ENCODE peak calls at places on chromosome 6, in seven cellular contexts. G is GM12892; A is RKO; C is nephron progenitor cell; D is WERI-Rb-1; N is stimulated activated CD4-positive, alpha-beta T cell treated with anti-CD3 and anti-CD28 coated beads, Interleukin-2, amount 100 ng/mL, for 24 hours; U is LHCN-M2. W is an unnamed sample.
A peak's percentile ranks its signal among the peaks of the same experiment; 100 is the strongest.

GRCh38 chr6:169452117-169452868 is 198.6 kb upstream of the THBS2 start:
- DNase-seq in G (no peak), A (peak; percentile 90), C (no peak), D (no peak), N (no peak), U (no peak), W (no peak)

GRCh38 chr6:83192456-83192855 is 609 bp downstream of the PGM3 start:
- DNase-seq in G (no peak), A (peak; percentile 80), C (no peak), D (no peak), N (no peak), U (peak; percentile 25), W (no peak)

GRCh38 chr6:170101281-170102035 is 189.4 kb downstream of the DLL1 start:
- DNase-seq in G (no peak), A (no peak), C (no peak), D (no peak), N (no peak), U (no peak), W (no peak)

GRCh38 chr6:126112171-126112632 is 125.9 kb downstream of the TRMT11 start:
- DNase-seq in G (no peak), A (no peak), C (no peak), D (no peak), N (no peak), U (peak; percentile 77), W (no peak)

GRCh38 chr6:46612645-46613044 is 40.0 kb downstream of the CYP39A1 start:
- DNase-seq in G (no peak), A (no peak), C (no peak), D (no peak), N (no peak), U (no peak), W (no peak)

GRCh38 chr6:81911446-81911845 is 159.0 kb upstream of the TENT5A start:
- DNase-seq in G (no peak), A (no peak), C (no peak), D (no peak), N (no peak), U (no peak), W (no peak)

GRCh38 chr6:53048431-53049195 is 16.6 kb upstream of the FBXO9 start:
- DNase-seq in G (no peak), A (peak; percentile 28), C (no peak), D (no peak), N (no peak), U (peak; percentile 95), W (no peak)

GRCh38 chr6:144063246-144063743 is 32.1 kb downstream of the SF3B5 start:
- DNase-seq in G (no peak), A (no peak), C (no peak), D (peak; percentile 77), N (no peak), U (no peak), W (no peak)

GRCh38 chr6:127300411-127300810 is 33.7 kb downstream of the RNF146 start:
- DNase-seq in G (no peak), A (peak; percentile 63), C (no peak), D (no peak), N (no peak), U (peak; percentile 88), W (no peak)

W was measured in 8988T.